ENCODE peak calls at places on chromosomes 7 and 10, in nine cellular contexts. U is right cardiac atrium; T is IMR-90; L is CD8-positive, alpha-beta T cell; M is heart right ventricle; N is gastrocnemius medialis; K is transverse colon; D is neuronal stem cell; G is sigmoid colon. F is an unnamed sample.
A peak's percentile ranks its signal among the peaks of the same experiment; 100 is the strongest.

GRCh38 chr7:142796001-142796500 is 25.3 kb downstream of the PRSS2 start:
- DNase-seq in U (no peak), T (no peak), L (peak; percentile 70), M (no peak), N (no peak), K (no peak), D (no peak), G (no peak), F (no peak)

GRCh38 chr10:114208351-114208750 is 29.2 kb downstream of the TDRD1 start:
- DNase-seq in U (no peak), T (no peak), L (no peak), M (no peak), N (no peak), K (no peak), D (peak; percentile 38), G (no peak), F (no peak)

GRCh38 chr10:46235705-46236536 is 50.9 kb upstream of the ANTXRL start:
- DNase-seq in U (no peak), T (no peak), L (peak; percentile 42), M (no peak), N (no peak), K (no peak), D (no peak), G (peak; percentile 47), F (no peak)

GRCh38 chr7:16136896-16137295 is 284.4 kb downstream of the CRPPA start:
- DNase-seq in U (no peak), T (no peak), L (no peak), M (no peak), N (no peak), K (no peak), D (no peak), G (no peak), F (no peak)

GRCh38 chr10:35262436-35262835 is 73.9 kb upstream of the CCNY start:
- DNase-seq in U (no peak), T (peak; percentile 48), L (no peak), M (no peak), N (no peak), K (no peak), D (no peak), G (no peak), F (no peak)

GRCh38 chr7:121419201-121420148 is 23.4 kb upstream of the FAM3C start:
- DNase-seq in U (no peak), T (no peak), L (no peak), M (no peak), N (no peak), K (no peak), D (no peak), G (no peak), F (no peak)

GRCh38 chr7:19376591-19376990 is 231.4 kb upstream of the FERD3L start:
- DNase-seq in U (no peak), T (peak; percentile 57), L (no peak), M (no peak), N (no peak), K (no peak), D (no peak), G (no peak), F (no peak)

GRCh38 chr7:128244861-128245260 is 3.8 kb downstream of the LEP start:
- DNase-seq in U (no peak), T (no peak), L (no peak), M (no peak), N (no peak), K (no peak), D (no peak), G (no peak), F (no peak)

GRCh38 chr10:30080161-30080560 is 20.8 kb upstream of the JCAD start:
- DNase-seq in U (no peak), T (peak; percentile 61), L (no peak), M (no peak), N (no peak), K (no peak), D (no peak), G (no peak), F (no peak)

GRCh38 chr7:64882341-64883112 is 20.5 kb upstream of the ZNF273 start:
- DNase-seq in U (peak; percentile 88), T (no peak), L (peak; percentile 47), M (peak; percentile 72), N (peak; percentile 37), K (peak; percentile 26), D (no peak), G (peak; percentile 86), F (no peak)

GRCh38 chr7:99440195-99440594 is 1.5 kb downstream of the CPSF4 start:
- DNase-seq in U (no peak), T (peak; percentile 18), L (no peak), M (no peak), N (no peak), K (no peak), D (no peak), G (no peak), F (no peak)

GRCh38 chr10:114767589-114768393 is 53.8 kb upstream of the FHIP2A start:
- DNase-seq in U (peak; percentile 30), T (peak; percentile 28), L (peak; percentile 50), M (no peak), N (no peak), K (peak; percentile 65), D (no peak), G (no peak), F (peak; percentile 34)

GRCh38 chr10:109783286-109783685 is 140.0 kb downstream of the XPNPEP1 start:
- DNase-seq in U (no peak), T (no peak), L (no peak), M (no peak), N (no peak), K (no peak), D (no peak), G (no peak), F (no peak)

GRCh38 chr7:80150621-80151273 is 16.1 kb downstream of the GNAI1 start:
- DNase-seq in U (no peak), T (peak; percentile 54), L (no peak), M (no peak), N (no peak), K (no peak), D (no peak), G (no peak), F (no peak)

GRCh38 chr7:50369408-50370026 is 65.0 kb downstream of the IKZF1 start:
- DNase-seq in U (no peak), T (no peak), L (no peak), M (no peak), N (no peak), K (no peak), D (peak; percentile 57), G (no peak), F (peak; percentile 18)

GRCh38 chr7:158829021-158829341 is 328 bp downstream of the ESYT2 start:
- DNase-seq in U (peak; percentile 67), T (peak; percentile 83), L (no peak), M (no peak), N (peak; percentile 33), K (no peak), D (peak; percentile 51), G (no peak), F (peak; percentile 64)

GRCh38 chr10:125756196-125756595 is 19.4 kb downstream of the MMP21 start:
- DNase-seq in U (no peak), T (no peak), L (no peak), M (no peak), N (no peak), K (no peak), D (no peak), G (no peak), F (no peak)

GRCh38 chr7:1058821-1059199 is 14.5 kb downstream of the GPR146 start:
- DNase-seq in U (no peak), T (peak; percentile 53), L (no peak), M (no peak), N (no peak), K (no peak), D (no peak), G (no peak), F (no peak)

GRCh38 chr10:79049931-79050895 is 18.6 kb upstream of the ZMIZ1 start:
- DNase-seq in U (no peak), T (peak; percentile 22), L (no peak), M (no peak), N (no peak), K (no peak), D (no peak), G (peak; percentile 37), F (no peak)

GRCh38 chr7:75735581-75736350 is 3.0 kb downstream of the HIP1 start:
- DNase-seq in U (no peak), T (no peak), L (no peak), M (no peak), N (no peak), K (no peak), D (no peak), G (no peak), F (no peak)
- H3K4me1 ChIP-seq in U (no peaks in the 10 kb centered on the region), T (peaks cover 16% of the 10 kb centered on the region), L (peaks cover 13% of the 10 kb centered on the region), M (peaks cover 18% of the 10 kb centered on the region), N (peaks cover 4% of the 10 kb centered on the region), K (peaks cover 14% of the 10 kb centered on the region), D (peaks cover 17% of the 10 kb centered on the region), G (no peaks in the 10 kb centered on the region), F (peaks cover 13% of the 10 kb centered on the region)

GRCh38 chr7:154844499-154844898 is 158.4 kb downstream of the PAXIP1 start:
- DNase-seq in U (no peak), T (no peak), L (no peak), M (no peak), N (no peak), K (no peak), D (no peak), G (no peak), F (no peak)

GRCh38 chr7:154843670-154844237 is 159.2 kb downstream of the PAXIP1 start:
- DNase-seq in U (no peak), T (no peak), L (no peak), M (no peak), N (no peak), K (no peak), D (no peak), G (no peak), F (no peak)

GRCh38 chr7:154852205-154852604 is 150.7 kb downstream of the PAXIP1 start:
- DNase-seq in U (no peak), T (no peak), L (no peak), M (no peak), N (no peak), K (no peak), D (no peak), G (peak; percentile 25), F (no peak)

GRCh38 chr7:154844955-154845354 is 158.0 kb downstream of the PAXIP1 start:
- DNase-seq in U (no peak), T (no peak), L (no peak), M (no peak), N (no peak), K (no peak), D (no peak), G (no peak), F (no peak)

GRCh38 chr7:154848464-154848863 is 154.5 kb downstream of the PAXIP1 start:
- DNase-seq in U (no peak), T (no peak), L (no peak), M (no peak), N (no peak), K (no peak), D (no peak), G (no peak), F (no peak)
- H3K27me3 ChIP-seq in U (no peaks in the 10 kb centered on the region), T (no peaks in the 10 kb centered on the region), L (no peaks in the 10 kb centered on the region), M (peaks cover 10% of the 10 kb centered on the region), N (no peaks in the 10 kb centered on the region), K (no peaks in the 10 kb centered on the region), D (peaks cover 10% of the 10 kb centered on the region), G (no peaks in the 10 kb centered on the region), F (no peaks in the 10 kb centered on the region)

GRCh38 chr10:121521794-121522556 is 76.3 kb downstream of the FGFR2 start:
- DNase-seq in U (no peak), T (no peak), L (no peak), M (no peak), N (no peak), K (no peak), D (no peak), G (no peak), F (no peak)
- H3K4me1 ChIP-seq in U (no peaks in the 10 kb centered on the region), T (no peaks in the 10 kb centered on the region), L (no peaks in the 10 kb centered on the region), M (no peaks in the 10 kb centered on the region), N (no peaks in the 10 kb centered on the region), K (peaks cover 41% of the 10 kb centered on the region), D (peaks cover 12% of the 10 kb centered on the region), G (no peaks in the 10 kb centered on the region), F (peaks cover 18% of the 10 kb centered on the region)

GRCh38 chr10:5502903-5503835 is 3.8 kb upstream of the CALML5 start:
- DNase-seq in U (no peak), T (no peak), L (no peak), M (no peak), N (no peak), K (peak; percentile 76), D (no peak), G (peak; percentile 32), F (no peak)
- H3K27me3 ChIP-seq in U (no peaks in the 10 kb centered on the region), T (peaks cover 50% of the 10 kb centered on the region), L (no peaks in the 10 kb centered on the region), M (no peaks in the 10 kb centered on the region), N (no peaks in the 10 kb centered on the region), K (no peaks in the 10 kb centered on the region), D (peaks cover 37% of the 10 kb centered on the region), G (no peaks in the 10 kb centered on the region), F (peaks cover 19% of the 10 kb centered on the region)

F was measured in HAP-1.